ENCODE peak calls at places on chromosomes 11 and 22, in five cellular contexts. B, I, X, T and Z are unnamed samples.
A peak's percentile ranks its signal among the peaks of the same experiment; 100 is the strongest.

GRCh38 chr11:65132988-65133700 is 1.2 kb downstream of the SYVN1 start:
- DNase-seq in B (no peak), I (peak; percentile 66), X (no peak), T (no peak), Z (peak; percentile 35)

GRCh38 chr11:71210861-71211260 is 41.5 kb downstream of the SHANK2 start:
- DNase-seq in B (no peak), I (no peak), X (no peak), T (no peak), Z (no peak)

GRCh38 chr11:112227471-112227870 is 1.2 kb downstream of the PTS start:
- DNase-seq in B (no peak), I (no peak), X (no peak), T (no peak), Z (no peak)

GRCh38 chr22:32628626-32629587 is 154.3 kb downstream of the FBXO7 start:
- DNase-seq in B (peak; percentile 53), I (no peak), X (peak; percentile 97), T (no peak), Z (peak; percentile 76)

GRCh38 chr22:38850941-38851849 is 7.4 kb upstream of the NPTXR start:
- DNase-seq in B (peak; percentile 51), I (no peak), X (peak; percentile 72), T (no peak), Z (peak; percentile 67)

GRCh38 chr22:22752556-22753477 is 108.4 kb downstream of the GGTLC2 start:
- DNase-seq in B (peak; percentile 81), I (no peak), X (peak; percentile 47), T (no peak), Z (peak; percentile 70)

GRCh38 chr11:81237139-81237538 is 1496.5 kb downstream of the FAM181B start:
- DNase-seq in B (peak; percentile 9), I (no peak), X (peak; percentile 4), T (no peak), Z (peak; percentile 87)

GRCh38 chr11:26847459-26847858 is 125.6 kb upstream of the SLC5A12 start:
- DNase-seq in B (peak; percentile 71), I (no peak), X (no peak), T (no peak), Z (peak; percentile 94)

GRCh38 chr22:25365491-25366261 is 146.2 kb downstream of the CRYBB2 start:
- DNase-seq in B (no peak), I (no peak), X (no peak), T (no peak), Z (no peak)

GRCh38 chr22:45149671-45150070 is 14.1 kb upstream of the NUP50 start:
- DNase-seq in B (peak; percentile 28), I (no peak), X (peak; percentile 78), T (no peak), Z (peak; percentile 65)

GRCh38 chr22:44143117-44143495 is 37.6 kb upstream of the PARVG start:
- DNase-seq in B (no peak), I (no peak), X (peak; percentile 24), T (no peak), Z (no peak)

GRCh38 chr22:22060200-22061084 is 77.9 kb upstream of the TOP3B start:
- DNase-seq in B (peak; percentile 44), I (peak; percentile 77), X (peak; percentile 24), T (peak; percentile 67), Z (peak; percentile 53)

GRCh38 chr11:128021304-128022006 is 565.9 kb downstream of the ETS1 start:
- DNase-seq in B (peak; percentile 46), I (no peak), X (no peak), T (no peak), Z (peak; percentile 40)

GRCh38 chr11:86551286-86551685 is 121.1 kb downstream of the ME3 start:
- DNase-seq in B (peak; percentile 98), I (no peak), X (peak; percentile 95), T (no peak), Z (peak; percentile 97)

GRCh38 chr11:74195828-74196227 is 24.7 kb downstream of the PPME1 start:
- DNase-seq in B (no peak), I (no peak), X (peak; percentile 26), T (no peak), Z (peak; percentile 5)

GRCh38 chr22:33519140-33519973 is 400.9 kb downstream of the LARGE1 start:
- DNase-seq in B (peak; percentile 80), I (peak; percentile 47), X (peak; percentile 61), T (no peak), Z (peak; percentile 73)

GRCh38 chr11:33248416-33248957 is 8.7 kb upstream of the HIPK3 start:
- DNase-seq in B (peak; percentile 57), I (no peak), X (peak; percentile 77), T (no peak), Z (peak; percentile 32)

GRCh38 chr22:22696104-22696503 is 51.7 kb downstream of the GGTLC2 start:
- DNase-seq in B (no peak), I (no peak), X (no peak), T (no peak), Z (no peak)

GRCh38 chr22:30606455-30607299 is at the start of gene TCN2:
- DNase-seq in B (peak; percentile 59), I (peak; percentile 48), X (peak; percentile 77), T (peak; percentile 76), Z (peak; percentile 90)

GRCh38 chr11:101863361-101863760 is 51.4 kb upstream of the CEP126 start:
- DNase-seq in B (peak; percentile 65), I (no peak), X (peak; percentile 79), T (no peak), Z (peak; percentile 34)

GRCh38 chr22:36017661-36018091 is 10.9 kb downstream of the RBFOX2 start:
- DNase-seq in B (no peak), I (peak; percentile 24), X (no peak), T (no peak), Z (no peak)

GRCh38 chr11:67517784-67518552 is 5.3 kb downstream of the CABP2 start:
- DNase-seq in B (no peak), I (no peak), X (no peak), T (no peak), Z (no peak)

GRCh38 chr11:110362916-110363574 is 66.6 kb upstream of the RDX start:
- DNase-seq in B (no peak), I (no peak), X (no peak), T (peak; percentile 39), Z (no peak)

GRCh38 chr22:26534166-26534855 is 22.0 kb upstream of the TFIP11 start:
- DNase-seq in B (no peak), I (no peak), X (no peak), T (no peak), Z (no peak)

GRCh38 chr11:57903441-57904123 is 120.1 kb upstream of the OR9Q1 start:
- DNase-seq in B (no peak), I (peak; percentile 25), X (peak; percentile 10), T (peak; percentile 55), Z (no peak)

GRCh38 chr22:48761546-48761945 is 1066.1 kb downstream of the BRD1 start:
- DNase-seq in B (no peak), I (no peak), X (no peak), T (peak; percentile 12), Z (no peak)

DNA sequence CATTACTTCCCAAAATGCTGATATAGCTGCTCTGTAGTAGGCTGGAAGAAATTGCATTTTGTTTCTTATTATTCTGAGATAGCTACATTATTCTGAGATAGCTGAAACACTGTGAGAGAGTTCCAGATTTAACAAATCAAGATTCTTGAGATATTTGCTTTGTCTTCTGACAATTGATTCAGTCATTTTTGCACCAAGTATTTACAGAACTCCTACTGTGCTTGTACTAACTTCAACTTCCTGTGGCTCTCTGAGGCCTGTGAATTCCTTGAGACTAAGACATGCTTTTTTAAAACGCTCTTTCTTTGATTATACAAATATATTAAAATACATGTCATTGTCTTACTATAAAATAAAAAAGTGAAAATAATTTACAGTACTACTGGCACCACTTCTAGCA is 52.7 kb downstream of the USP47 start:
- DNase-seq in B (no peak), I (no peak), X (peak; percentile 17), T (no peak), Z (peak; percentile 86)
- H3K4me3 ChIP-seq in B (no peak overlapping the region), I (no peak overlapping the region), X (no peak overlapping the region), T (no peak overlapping the region), Z (no peak overlapping the region)

GRCh38 chr11:7573193-7573557 is 59.4 kb downstream of the PPFIBP2 start:
- DNase-seq in B (peak; percentile 49), I (no peak), X (peak; percentile 39), T (no peak), Z (peak; percentile 58)
- H3K4me3 ChIP-seq in B (no peak overlapping the region), I (no peak overlapping the region), X (no peak overlapping the region), T (no peak overlapping the region), Z (no peak overlapping the region)

DNA sequence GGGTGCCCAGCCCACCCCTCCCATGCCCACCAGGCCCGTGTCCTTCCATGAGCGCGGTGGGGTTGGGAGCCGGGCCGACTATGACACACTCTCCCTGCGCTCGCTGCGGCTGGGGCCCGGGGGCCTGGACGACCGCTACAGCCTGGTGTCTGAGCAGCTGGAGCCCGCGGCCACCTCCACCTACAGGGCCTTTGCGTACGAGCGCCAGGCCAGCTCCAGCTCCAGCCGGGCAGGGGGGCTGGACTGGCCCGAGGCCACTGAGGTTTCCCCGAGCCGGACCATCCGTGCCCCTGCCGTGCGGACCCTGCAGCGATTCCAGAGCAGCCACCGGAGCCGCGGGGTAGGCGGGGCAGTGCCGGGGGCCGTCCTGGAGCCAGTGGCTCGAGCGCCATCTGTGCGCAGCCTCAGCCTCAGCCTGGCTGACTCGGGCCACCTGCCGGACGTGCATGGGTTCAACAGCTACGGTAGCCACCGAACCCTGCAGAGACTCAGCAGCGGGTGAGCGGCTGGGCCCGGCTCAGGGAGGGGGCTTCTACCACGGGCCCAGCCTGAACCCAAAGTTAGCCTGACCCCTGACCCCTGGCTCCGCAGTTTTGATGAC is 3.0 kb downstream of the PKP3 start:
- DNase-seq in B (peak; percentile 60), I (peak; percentile 65), X (peak; percentile 36), T (peak; percentile 64), Z (peak; percentile 70)
- H3K4me3 ChIP-seq in B (peak overlapping the region; percentile 51), I (peak overlapping the region; percentile 25), X (peak overlapping the region; percentile 38), T (peak overlapping the region; percentile 51), Z (peak overlapping the region; percentile 53)

DNA sequence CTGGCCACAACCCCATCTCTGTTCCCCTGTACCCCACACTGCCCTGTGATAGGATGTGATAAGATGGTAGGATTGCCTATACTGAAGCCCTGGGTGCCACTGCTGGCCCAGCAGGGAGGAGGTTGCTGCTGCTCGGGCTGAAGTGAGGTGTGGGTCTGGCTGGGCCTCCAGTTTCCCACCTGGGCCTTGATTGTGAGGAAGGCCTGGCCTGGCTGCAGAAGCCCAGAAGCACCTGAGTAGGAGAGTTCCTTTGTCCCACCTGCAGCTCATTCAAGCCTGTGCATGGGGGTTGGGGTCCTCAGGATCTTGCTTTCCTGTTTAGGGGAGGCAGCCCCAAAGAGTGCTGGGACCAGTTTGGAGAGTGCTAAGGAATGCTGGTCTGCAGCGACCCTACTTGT is 3.3 kb downstream of the ST3GAL4 start:
- DNase-seq in B (no peak), I (no peak), X (no peak), T (no peak), Z (no peak)
- H3K4me3 ChIP-seq in B (no peak overlapping the region), I (no peak overlapping the region), X (no peak overlapping the region), T (no peak overlapping the region), Z (no peak overlapping the region)